ENCODE peak calls at places on chromosomes 16 and 17, in four cellular contexts. One of them, this sample, is unnamed.

GRCh38 chr16:17299790-17300189 is 171.0 kb downstream of the XYLT1 start:
- DNase-seq in stimulated activated CD4-positive, alpha-beta T cell treated with anti-CD3 and anti-CD28 coated beads, Interleukin-1b, Interleukin-23, amount 100 ng/mL, for 1 hour: no peak
- DNase-seq in putamen: no peak
- DNase-seq in HuH-7.5: no peak
- DNase-seq in this sample: no peak

GRCh38 chr17:47862621-47863440 is 11.9 kb upstream of the SP6 start:
- DNase-seq in stimulated activated CD4-positive, alpha-beta T cell treated with anti-CD3 and anti-CD28 coated beads, Interleukin-1b, Interleukin-23, amount 100 ng/mL, for 1 hour: no peak
- DNase-seq in putamen: no peak
- DNase-seq in HuH-7.5: no peak
- DNase-seq in this sample: no peak

GRCh38 chr17:40430272-40431230 is 12.7 kb upstream of the IGFBP4 start:
- DNase-seq in stimulated activated CD4-positive, alpha-beta T cell treated with anti-CD3 and anti-CD28 coated beads, Interleukin-1b, Interleukin-23, amount 100 ng/mL, for 1 hour: no peak
- DNase-seq in putamen: no peak
- DNase-seq in HuH-7.5: no peak
- DNase-seq in this sample: no peak

GRCh38 chr16:60755907-60756306 is 1280.3 kb downstream of the CDH8 start:
- DNase-seq in stimulated activated CD4-positive, alpha-beta T cell treated with anti-CD3 and anti-CD28 coated beads, Interleukin-1b, Interleukin-23, amount 100 ng/mL, for 1 hour: no peak
- DNase-seq in putamen: no peak
- DNase-seq in HuH-7.5: no peak
- DNase-seq in this sample: no peak

GRCh38 chr16:88886311-88886914 is 20.0 kb upstream of the PABPN1L start:
- DNase-seq in stimulated activated CD4-positive, alpha-beta T cell treated with anti-CD3 and anti-CD28 coated beads, Interleukin-1b, Interleukin-23, amount 100 ng/mL, for 1 hour: no peak
- DNase-seq in putamen: no peak
- DNase-seq in HuH-7.5: no peak
- DNase-seq in this sample: no peak

GRCh38 chr17:39461911-39462641 is 790 bp downstream of the CDK12 start:
- DNase-seq in stimulated activated CD4-positive, alpha-beta T cell treated with anti-CD3 and anti-CD28 coated beads, Interleukin-1b, Interleukin-23, amount 100 ng/mL, for 1 hour: no peak
- DNase-seq in putamen: no peak
- DNase-seq in HuH-7.5: peak; percentile 50
- DNase-seq in this sample: no peak

GRCh38 chr17:4304417-4305027 is 40.7 kb upstream of the ANKFY1 start:
- DNase-seq in stimulated activated CD4-positive, alpha-beta T cell treated with anti-CD3 and anti-CD28 coated beads, Interleukin-1b, Interleukin-23, amount 100 ng/mL, for 1 hour: peak; percentile 8
- DNase-seq in putamen: no peak
- DNase-seq in HuH-7.5: peak; percentile 28
- DNase-seq in this sample: peak; percentile 58

GRCh38 chr17:16052486-16052885 is 52.9 kb downstream of the TTC19 start:
- DNase-seq in stimulated activated CD4-positive, alpha-beta T cell treated with anti-CD3 and anti-CD28 coated beads, Interleukin-1b, Interleukin-23, amount 100 ng/mL, for 1 hour: no peak
- DNase-seq in putamen: no peak
- DNase-seq in HuH-7.5: no peak
- DNase-seq in this sample: no peak

GRCh38 chr17:2238432-2239169 is 65.0 kb downstream of the SMG6 start:
- DNase-seq in stimulated activated CD4-positive, alpha-beta T cell treated with anti-CD3 and anti-CD28 coated beads, Interleukin-1b, Interleukin-23, amount 100 ng/mL, for 1 hour: no peak
- DNase-seq in putamen: peak; percentile 47
- DNase-seq in HuH-7.5: no peak
- DNase-seq in this sample: no peak

GRCh38 chr16:65572156-65572555 is 450.3 kb upstream of the CDH11 start:
- DNase-seq in stimulated activated CD4-positive, alpha-beta T cell treated with anti-CD3 and anti-CD28 coated beads, Interleukin-1b, Interleukin-23, amount 100 ng/mL, for 1 hour: no peak
- DNase-seq in putamen: no peak
- DNase-seq in HuH-7.5: no peak
- DNase-seq in this sample: no peak

GRCh38 chr16:58099097-58099955 is 29.9 kb downstream of the CFAP20 start:
- DNase-seq in stimulated activated CD4-positive, alpha-beta T cell treated with anti-CD3 and anti-CD28 coated beads, Interleukin-1b, Interleukin-23, amount 100 ng/mL, for 1 hour: no peak
- DNase-seq in putamen: no peak
- DNase-seq in HuH-7.5: no peak
- DNase-seq in this sample: no peak

GRCh38 chr17:77320046-77320445 is 179.3 kb downstream of the SEC14L1 start:
- DNase-seq in stimulated activated CD4-positive, alpha-beta T cell treated with anti-CD3 and anti-CD28 coated beads, Interleukin-1b, Interleukin-23, amount 100 ng/mL, for 1 hour: no peak
- DNase-seq in putamen: no peak
- DNase-seq in HuH-7.5: no peak
- DNase-seq in this sample: no peak

GRCh38 chr17:34579979-34580684 is 750 bp downstream of the TMEM132E start:
- DNase-seq in stimulated activated CD4-positive, alpha-beta T cell treated with anti-CD3 and anti-CD28 coated beads, Interleukin-1b, Interleukin-23, amount 100 ng/mL, for 1 hour: no peak
- DNase-seq in putamen: no peak
- DNase-seq in HuH-7.5: no peak
- DNase-seq in this sample: peak; percentile 14

GRCh38 chr17:61504697-61505096 is 52.5 kb downstream of the TBX4 start:
- DNase-seq in stimulated activated CD4-positive, alpha-beta T cell treated with anti-CD3 and anti-CD28 coated beads, Interleukin-1b, Interleukin-23, amount 100 ng/mL, for 1 hour: no peak
- DNase-seq in putamen: no peak
- DNase-seq in HuH-7.5: no peak
- DNase-seq in this sample: no peak

GRCh38 chr16:31089199-31089598 is 456 bp upstream of the PRSS53 start:
- DNase-seq in stimulated activated CD4-positive, alpha-beta T cell treated with anti-CD3 and anti-CD28 coated beads, Interleukin-1b, Interleukin-23, amount 100 ng/mL, for 1 hour: no peak
- DNase-seq in putamen: no peak
- DNase-seq in HuH-7.5: no peak
- DNase-seq in this sample: no peak

GRCh38 chr16:84741351-84741791 is 41.6 kb downstream of the USP10 start:
- DNase-seq in stimulated activated CD4-positive, alpha-beta T cell treated with anti-CD3 and anti-CD28 coated beads, Interleukin-1b, Interleukin-23, amount 100 ng/mL, for 1 hour: no peak
- DNase-seq in putamen: peak; percentile 68
- DNase-seq in HuH-7.5: no peak
- DNase-seq in this sample: no peak

GRCh38 chr16:69703638-69704037 is 22.7 kb downstream of the NQO1 start:
- DNase-seq in stimulated activated CD4-positive, alpha-beta T cell treated with anti-CD3 and anti-CD28 coated beads, Interleukin-1b, Interleukin-23, amount 100 ng/mL, for 1 hour: no peak
- DNase-seq in putamen: no peak
- DNase-seq in HuH-7.5: no peak
- DNase-seq in this sample: no peak

GRCh38 chr17:77258638-77259037 is 117.9 kb downstream of the SEC14L1 start:
- DNase-seq in stimulated activated CD4-positive, alpha-beta T cell treated with anti-CD3 and anti-CD28 coated beads, Interleukin-1b, Interleukin-23, amount 100 ng/mL, for 1 hour: no peak
- DNase-seq in putamen: no peak
- DNase-seq in HuH-7.5: no peak
- DNase-seq in this sample: no peak

GRCh38 chr17:1137465-1137894 is 42.3 kb downstream of the ABR start:
- DNase-seq in stimulated activated CD4-positive, alpha-beta T cell treated with anti-CD3 and anti-CD28 coated beads, Interleukin-1b, Interleukin-23, amount 100 ng/mL, for 1 hour: no peak
- DNase-seq in putamen: no peak
- DNase-seq in HuH-7.5: no peak
- DNase-seq in this sample: peak; percentile 45

GRCh38 chr17:18261146-18261515 is 669 bp downstream of the MIEF2 start:
- DNase-seq in stimulated activated CD4-positive, alpha-beta T cell treated with anti-CD3 and anti-CD28 coated beads, Interleukin-1b, Interleukin-23, amount 100 ng/mL, for 1 hour: no peak
- DNase-seq in putamen: no peak
- DNase-seq in HuH-7.5: peak; percentile 59
- DNase-seq in this sample: peak; percentile 27

GRCh38 chr17:4980644-4981216 is 6.7 kb downstream of the CAMTA2 start:
- DNase-seq in stimulated activated CD4-positive, alpha-beta T cell treated with anti-CD3 and anti-CD28 coated beads, Interleukin-1b, Interleukin-23, amount 100 ng/mL, for 1 hour: no peak
- DNase-seq in putamen: no peak
- DNase-seq in HuH-7.5: no peak
- DNase-seq in this sample: peak; percentile 68

GRCh38 chr17:10513284-10514067 is 4.9 kb downstream of the MYH1 start:
- DNase-seq in stimulated activated CD4-positive, alpha-beta T cell treated with anti-CD3 and anti-CD28 coated beads, Interleukin-1b, Interleukin-23, amount 100 ng/mL, for 1 hour: no peak
- DNase-seq in putamen: no peak
- DNase-seq in HuH-7.5: no peak
- DNase-seq in this sample: no peak

GRCh38 chr16:61313931-61314330 is 722.3 kb downstream of the CDH8 start:
- DNase-seq in stimulated activated CD4-positive, alpha-beta T cell treated with anti-CD3 and anti-CD28 coated beads, Interleukin-1b, Interleukin-23, amount 100 ng/mL, for 1 hour: no peak
- DNase-seq in putamen: no peak
- DNase-seq in HuH-7.5: no peak
- DNase-seq in this sample: no peak

GRCh38 chr17:50155115-50155819 is 4.8 kb upstream of the PPP1R9B start:
- DNase-seq in stimulated activated CD4-positive, alpha-beta T cell treated with anti-CD3 and anti-CD28 coated beads, Interleukin-1b, Interleukin-23, amount 100 ng/mL, for 1 hour: no peak
- DNase-seq in putamen: no peak
- DNase-seq in HuH-7.5: no peak
- DNase-seq in this sample: no peak

GRCh38 chr16:28126684-28127620 is 63.4 kb upstream of the GSG1L start:
- DNase-seq in stimulated activated CD4-positive, alpha-beta T cell treated with anti-CD3 and anti-CD28 coated beads, Interleukin-1b, Interleukin-23, amount 100 ng/mL, for 1 hour: no peak
- DNase-seq in putamen: no peak
- DNase-seq in HuH-7.5: no peak
- DNase-seq in this sample: no peak

GRCh38 chr17:50265690-50266306 is 8.5 kb upstream of the TMEM92 start:
- DNase-seq in stimulated activated CD4-positive, alpha-beta T cell treated with anti-CD3 and anti-CD28 coated beads, Interleukin-1b, Interleukin-23, amount 100 ng/mL, for 1 hour: no peak
- DNase-seq in putamen: no peak
- DNase-seq in HuH-7.5: no peak
- DNase-seq in this sample: no peak

GRCh38 chr17:80683625-80684100 is 139.0 kb downstream of the RPTOR start:
- DNase-seq in stimulated activated CD4-positive, alpha-beta T cell treated with anti-CD3 and anti-CD28 coated beads, Interleukin-1b, Interleukin-23, amount 100 ng/mL, for 1 hour: no peak
- DNase-seq in putamen: no peak
- DNase-seq in HuH-7.5: no peak
- DNase-seq in this sample: no peak

GRCh38 chr16:54194008-54194731 is 92.4 kb downstream of the IRX3 start:
- DNase-seq in stimulated activated CD4-positive, alpha-beta T cell treated with anti-CD3 and anti-CD28 coated beads, Interleukin-1b, Interleukin-23, amount 100 ng/mL, for 1 hour: no peak
- DNase-seq in putamen: peak; percentile 50
- DNase-seq in HuH-7.5: no peak
- DNase-seq in this sample: peak; percentile 35

GRCh38 chr17:83189673-83190385 is 110.4 kb downstream of the METRNL start:
- DNase-seq in stimulated activated CD4-positive, alpha-beta T cell treated with anti-CD3 and anti-CD28 coated beads, Interleukin-1b, Interleukin-23, amount 100 ng/mL, for 1 hour: no peak
- DNase-seq in putamen: no peak
- DNase-seq in HuH-7.5: peak; percentile 71
- DNase-seq in this sample: no peak

GRCh38 chr17:22277595-22277994 is 585.3 kb downstream of the KCNJ18 start:
- DNase-seq in stimulated activated CD4-positive, alpha-beta T cell treated with anti-CD3 and anti-CD28 coated beads, Interleukin-1b, Interleukin-23, amount 100 ng/mL, for 1 hour: no peak
- DNase-seq in putamen: no peak
- DNase-seq in HuH-7.5: no peak
- DNase-seq in this sample: no peak

GRCh38 chr16:20812510-20812909 is 6.2 kb downstream of the REXO5 start:
- DNase-seq in stimulated activated CD4-positive, alpha-beta T cell treated with anti-CD3 and anti-CD28 coated beads, Interleukin-1b, Interleukin-23, amount 100 ng/mL, for 1 hour: no peak
- DNase-seq in putamen: no peak
- DNase-seq in HuH-7.5: no peak
- DNase-seq in this sample: no peak